ENCODE peak calls at places on chromosomes 7 and 10, in eight cellular contexts. H is prostate gland, C is mesenchymal stem cell, A is HTR-8/SVneo, F is NCI-H146, J is brain microvascular endothelial cell, B is left ventricle myocardium inferior, V is lower leg skin. P is an unnamed sample.
A peak's percentile ranks its signal among the peaks of the same experiment; 100 is the strongest.

GRCh38 chr7:120110169-120110568 is 162.8 kb upstream of the KCND2 start:
- DNase-seq in H (no peak), C (no peak), A (no peak), F (no peak), J (no peak), B (no peak), V (no peak), P (no peak)

GRCh38 chr10:86678999-86679792 is 10.9 kb downstream of the LDB3 start:
- DNase-seq in H (no peak), C (no peak), A (no peak), F (no peak), J (no peak), B (no peak), V (no peak), P (no peak)

GRCh38 chr10:79139124-79139835 is 70.5 kb downstream of the ZMIZ1 start:
- DNase-seq in H (no peak), C (peak; percentile 99), A (no peak), F (no peak), J (peak; percentile 92), B (peak; percentile 78), V (no peak), P (peak; percentile 89)

GRCh38 chr7:152649220-152649619 is 26.7 kb downstream of the XRCC2 start:
- DNase-seq in H (no peak), C (no peak), A (no peak), F (no peak), J (no peak), B (no peak), V (no peak), P (no peak)

GRCh38 chr7:1670894-1671875 is 1.1 kb downstream of the ELFN1 start:
- DNase-seq in H (no peak), C (no peak), A (no peak), F (no peak), J (no peak), B (no peak), V (peak; percentile 65), P (peak; percentile 39)

GRCh38 chr7:157923903-157924630 is 587.3 kb downstream of the DNAJB6 start:
- DNase-seq in H (no peak), C (no peak), A (no peak), F (no peak), J (no peak), B (no peak), V (peak; percentile 81), P (no peak)

GRCh38 chr7:96591159-96591899 is 118.3 kb downstream of the SEM1 start:
- DNase-seq in H (no peak), C (no peak), A (no peak), F (no peak), J (no peak), B (no peak), V (no peak), P (no peak)

GRCh38 chr7:64887756-64888508 is 15.1 kb upstream of the ZNF273 start:
- DNase-seq in H (no peak), C (no peak), A (no peak), F (peak; percentile 29), J (no peak), B (no peak), V (peak; percentile 86), P (peak; percentile 63)

GRCh38 chr10:124239134-124239533 is 145.7 kb upstream of the CHST15 start:
- DNase-seq in H (no peak), C (no peak), A (no peak), F (no peak), J (no peak), B (no peak), V (peak; percentile 43), P (peak; percentile 60)

GRCh38 chr7:71364559-71364958 is 232.6 kb downstream of the GALNT17 start:
- DNase-seq in H (no peak), C (no peak), A (no peak), F (no peak), J (no peak), B (no peak), V (no peak), P (no peak)

GRCh38 chr7:7304705-7305475 is 122.5 kb downstream of the C1GALT1 start:
- DNase-seq in H (no peak), C (no peak), A (no peak), F (no peak), J (no peak), B (no peak), V (no peak), P (no peak)

GRCh38 chr7:142194201-142194600 is 63.7 kb downstream of the PRSS58 start:
- DNase-seq in H (no peak), C (no peak), A (no peak), F (no peak), J (no peak), B (no peak), V (no peak), P (no peak)

GRCh38 chr7:96276019-96276418 is 45.9 kb downstream of the SLC25A13 start:
- DNase-seq in H (no peak), C (no peak), A (no peak), F (no peak), J (no peak), B (no peak), V (no peak), P (no peak)

GRCh38 chr7:69932034-69932628 is 333.9 kb downstream of the AUTS2 start:
- DNase-seq in H (peak; percentile 9), C (peak; percentile 14), A (peak; percentile 2), F (peak; percentile 37), J (peak; percentile 14), B (no peak), V (no peak), P (no peak)

GRCh38 chr7:71015260-71015900 is 116.6 kb upstream of the GALNT17 start:
- DNase-seq in H (no peak), C (no peak), A (no peak), F (no peak), J (no peak), B (peak; percentile 44), V (no peak), P (peak; percentile 71)

P was measured in sigmoid colon.